ENCODE peak calls at places on chromosomes 16 and 17, in six cellular contexts. M, D, B, T, O and H are unnamed samples.

GRCh38 chr16:2122429-2122828 is 13.3 kb downstream of the PKD1 start:
- DNase-seq in M (no peak), T (no peak), B (no peak), O (no peak), D (no peak), H (no peak)

GRCh38 chr17:75610103-75610984 is 22.7 kb downstream of the MYO15B start:
- DNase-seq in T (no peak), O (peak), M (no peak), D (no peak), B (no peak), H (no peak)

GRCh38 chr17:75285123-75285522 is 4.1 kb downstream of the SLC25A19 start:
- DNase-seq in D (no peak), T (no peak), M (no peak), B (no peak), O (no peak), H (no peak)

GRCh38 chr17:15321556-15322250 is 19.7 kb downstream of the TEKT3 start:
- DNase-seq in D (no peak), M (no peak), T (no peak), O (no peak), B (no peak), H (no peak)

GRCh38 chr17:13640559-13640958 is 38.8 kb upstream of the HS3ST3A1 start:
- DNase-seq in O (no peak), T (no peak), M (no peak), D (no peak), B (no peak), H (no peak)

GRCh38 chr16:81715358-81716196 is 63.5 kb upstream of the PLCG2 start:
- DNase-seq in O (no peak), M (no peak), T (no peak), D (no peak), B (no peak), H (peak)

GRCh38 chr17:75009139-75009724 is 3.2 kb upstream of the MRPL58 start:
- DNase-seq in M (no peak), O (no peak), D (no peak), T (no peak), B (no peak), H (no peak)

GRCh38 chr17:32007463-32008298 is 498 bp downstream of the LRRC37B start:
- DNase-seq in D (peak), O (no peak), T (no peak), M (peak), B (peak), H (no peak)

GRCh38 chr17:31089461-31089860 is 5.3 kb upstream of the NF1 start:
- DNase-seq in T (no peak), B (no peak), O (no peak), D (no peak), M (no peak), H (no peak)

GRCh38 chr16:50900391-50900942 is 158.6 kb downstream of the CYLD start:
- DNase-seq in B (no peak), M (no peak), T (no peak), D (no peak), O (no peak), H (no peak)

GRCh38 chr16:85781685-85782370 is 17.5 kb downstream of the EMC8 start:
- DNase-seq in D (no peak), B (no peak), T (no peak), M (no peak), O (peak), H (no peak)

GRCh38 chr16:57061084-57061905 is 31.1 kb upstream of the CPNE2 start:
- DNase-seq in O (peak), D (peak), M (no peak), T (no peak), B (no peak), H (no peak)

GRCh38 chr16:11913425-11914079 is 2.2 kb downstream of the GSPT1 start:
- DNase-seq in O (no peak), M (peak), D (no peak), B (no peak), T (no peak), H (no peak)

GRCh38 chr17:1647802-1648581 is 1.7 kb downstream of the RILP start:
- DNase-seq in O (no peak), M (no peak), T (peak), D (no peak), B (peak), H (no peak)

GRCh38 chr17:57425903-57426574 is 169.7 kb downstream of the MSI2 start:
- DNase-seq in B (no peak), T (no peak), M (no peak), O (no peak), D (no peak), H (no peak)

GRCh38 chr16:76683051-76683450 is 405.9 kb downstream of the CNTNAP4 start:
- DNase-seq in O (no peak), D (no peak), T (no peak), B (no peak), M (no peak), H (no peak)

GRCh38 chr17:28230011-28230410 is 89.0 kb upstream of the TMEM97 start:
- DNase-seq in M (no peak), O (no peak), B (no peak), T (no peak), D (no peak), H (no peak)

GRCh38 chr17:77827461-77827968 is 131.0 kb upstream of the TNRC6C start:
- DNase-seq in T (no peak), D (no peak), B (no peak), M (no peak), O (no peak), H (no peak)

GRCh38 chr17:38660097-38661026 is 14.4 kb downstream of the EPOP start:
- DNase-seq in O (no peak), T (no peak), M (peak), D (no peak), B (no peak), H (no peak)

GRCh38 chr16:57645691-57646387 is 17.4 kb downstream of the ADGRG1 start:
- DNase-seq in T (no peak), D (no peak), B (no peak), O (no peak), M (no peak), H (no peak)

GRCh38 chr16:75116081-75116910 is at the start of gene LDHD:
- DNase-seq in B (peak), O (peak), T (peak), D (peak), M (peak), H (no peak)

GRCh38 chr16:49094471-49094870 is 187.2 kb downstream of the CBLN1 start:
- DNase-seq in T (no peak), B (no peak), M (no peak), O (no peak), D (no peak), H (no peak)

GRCh38 chr17:55294042-55294751 is 29.4 kb downstream of the HLF start:
- DNase-seq in D (no peak), B (no peak), M (no peak), O (no peak), T (no peak), H (no peak)

GRCh38 chr17:1460233-1460632 is 4.2 kb upstream of the CRK start:
- DNase-seq in O (peak), M (no peak), D (no peak), T (no peak), B (no peak), H (no peak)

GRCh38 chr17:48690655-48691054 is 31.7 kb downstream of the PRAC1 start:
- DNase-seq in T (no peak), D (no peak), B (no peak), O (no peak), M (no peak), H (no peak)

GRCh38 chr16:66565051-66565450 is 1.2 kb upstream of the CMTM1 start:
- DNase-seq in M (no peak), T (no peak), O (no peak), D (no peak), B (no peak), H (no peak)

GRCh38 chr16:70660672-70661350 is 14.5 kb downstream of the IL34 start:
- DNase-seq in T (no peak), M (no peak), B (no peak), O (no peak), D (peak), H (no peak)

GRCh38 chr16:86396918-86397317 is 113.4 kb upstream of the FOXF1 start:
- DNase-seq in M (no peak), B (no peak), O (no peak), T (peak), D (no peak), H (no peak)

GRCh38 chr17:73365934-73366623 is 54.3 kb upstream of the CDC42EP4 start:
- DNase-seq in M (peak), T (no peak), B (no peak), D (no peak), O (no peak), H (no peak)

GRCh38 chr17:65261152-65261551 is 124.0 kb downstream of the RGS9 start:
- DNase-seq in D (no peak), M (no peak), B (peak), T (no peak), O (no peak), H (no peak)

GRCh38 chr17:2011421-2012371 is 13.4 kb downstream of the RTN4RL1 start:
- DNase-seq in T (no peak), M (no peak), D (no peak), O (no peak), B (no peak), H (no peak)

GRCh38 chr16:14658063-14658462 is 25.3 kb downstream of the BFAR start:
- DNase-seq in B (no peak), O (no peak), M (peak), D (no peak), T (no peak), H (peak)

GRCh38 chr16:84228321-84228838 is 11.4 kb downstream of the KCNG4 start:
- DNase-seq in O (peak), M (peak), T (peak), D (peak), B (peak), H (no peak)
- TF ChIP-seq SIN3A in O (no peak), M (no peak), T (no peak), D (peak), B (no peak), H (no peak)

DNA sequence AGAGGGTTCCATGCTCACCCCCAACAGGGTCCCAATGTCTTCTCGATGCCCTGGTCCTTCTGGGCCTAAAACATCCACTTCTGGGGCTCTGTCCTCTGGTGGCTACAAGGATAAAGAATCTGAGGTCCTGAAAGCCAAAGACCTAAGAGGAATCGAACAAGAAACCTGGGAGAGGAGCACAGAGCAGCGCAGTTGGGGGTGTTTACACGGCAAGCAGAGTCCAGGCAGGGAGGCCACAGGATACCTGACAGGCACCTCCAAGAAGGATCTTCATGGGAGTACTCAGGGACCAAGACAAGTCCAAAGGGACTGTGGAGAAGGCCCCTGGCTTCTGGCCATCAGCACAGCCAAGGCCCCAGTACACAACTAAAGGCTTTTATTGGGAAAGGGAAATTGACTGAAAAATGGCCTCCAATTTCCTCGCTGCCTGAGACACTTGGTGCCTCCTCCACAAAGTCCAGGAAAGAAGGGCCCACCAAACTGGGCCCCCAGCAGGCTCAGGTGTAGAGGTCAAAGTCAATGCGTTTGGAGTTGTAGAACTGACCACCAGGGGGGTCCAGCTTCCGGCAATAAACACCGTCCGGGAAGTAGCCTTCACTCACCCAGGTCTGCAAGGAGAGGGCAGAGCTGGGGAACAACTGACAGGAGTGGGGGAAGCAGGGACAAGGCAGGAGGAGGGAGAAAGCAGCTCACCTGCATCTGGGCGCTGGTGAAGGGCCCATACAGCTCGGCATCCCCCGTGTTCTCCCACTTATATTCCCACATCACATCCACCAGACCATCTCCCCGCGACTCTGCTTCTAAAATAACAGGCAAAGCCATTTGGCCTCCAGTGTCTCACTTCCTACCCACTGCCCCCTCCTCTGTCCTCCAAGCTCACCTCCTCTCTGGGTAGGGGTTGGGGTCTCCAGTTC is 2.4 kb downstream of the CD2BP2 start:
- DNase-seq in T (no peak), D (peak), M (no peak), O (peak), B (no peak), H (no peak)
- H3K9ac ChIP-seq in T (peak), D (peak), M (no peak), O (no peak), B (no peak), H (no peak)

DNA sequence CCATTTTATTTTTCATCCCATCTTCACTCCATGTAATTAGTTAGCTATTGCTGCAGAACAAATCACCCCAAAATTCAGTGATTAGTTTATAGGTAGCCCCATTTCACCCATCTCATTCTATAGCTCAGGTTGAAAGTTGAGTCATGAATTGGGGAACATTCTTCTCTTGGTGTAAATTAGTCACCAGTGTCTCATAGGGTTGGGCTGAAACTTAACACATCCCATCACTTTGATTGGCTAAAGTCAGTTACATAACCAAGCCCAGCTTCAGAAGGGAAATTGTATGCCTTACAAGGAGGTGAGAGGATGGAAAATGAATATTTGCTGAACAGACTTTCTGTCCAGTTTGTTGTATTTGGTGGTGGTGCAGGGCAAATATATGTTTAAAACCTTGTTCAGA is 477.5 kb downstream of the WWOX start:
- DNase-seq in B (no peak), M (no peak), T (no peak), D (no peak), O (no peak), H (no peak)
- TF ChIP-seq SIN3A in B (no peak), M (no peak), T (no peak), D (no peak), O (no peak), H (no peak)

DNA sequence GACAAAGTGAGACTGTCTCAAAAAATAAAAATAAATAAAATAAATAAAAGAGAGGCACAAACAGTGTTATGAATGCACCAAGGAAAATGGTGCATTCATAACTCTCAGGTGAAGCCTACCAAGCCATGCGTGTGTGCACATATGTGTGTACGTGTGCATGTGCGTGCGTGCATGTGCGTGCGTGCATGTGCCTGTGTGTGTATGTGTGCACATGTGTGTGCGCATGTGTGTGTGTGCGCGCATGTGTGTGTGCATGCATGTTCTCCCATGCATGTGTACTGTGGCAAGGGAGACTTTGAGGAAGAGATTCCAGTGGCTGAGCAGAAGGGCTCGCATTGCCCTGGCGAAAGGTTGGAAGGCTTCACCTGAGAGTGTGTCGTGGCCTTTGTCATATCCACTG is 4.7 kb downstream of the SPN start:
- DNase-seq in B (no peak), O (no peak), T (no peak), M (no peak), D (no peak), H (no peak)
- H3K9ac ChIP-seq in B (no peak), O (no peak), T (no peak), M (no peak), D (no peak), H (no peak)

GRCh38 chr16:23700509-23700908 is 12.5 kb downstream of the ERN2 start:
- DNase-seq in T (no peak), M (peak), D (no peak), B (peak), O (no peak), H (no peak)
- TF ChIP-seq SIN3A in T (no peak), M (no peak), D (no peak), B (no peak), O (no peak), H (no peak)